ENCODE peak calls at places on chromosomes 16 and 17, in nine cellular contexts. Z, L, O, H, E, N, Y, V and A are unnamed samples.

GRCh38 chr17:78899361-78900260 is 3.4 kb downstream of the CEP295NL start:
- DNase-seq in Z (peak), L (no peak), O (no peak), H (no peak), E (no peak), N (no peak), Y (no peak), V (no peak), A (no peak)

GRCh38 chr17:31549121-31549524 is 157.6 kb downstream of the RAB11FIP4 start:
- DNase-seq in Z (peak), L (no peak), O (no peak), H (no peak), E (no peak), N (no peak), Y (no peak), V (no peak), A (no peak)

GRCh38 chr17:80967404-80967872 is 24.2 kb upstream of the CHMP6 start:
- DNase-seq in Z (no peak), L (no peak), O (no peak), H (peak), E (no peak), N (no peak), Y (no peak), V (no peak), A (no peak)

GRCh38 chr16:86928517-86929148 is 350.3 kb downstream of the FOXL1 start:
- DNase-seq in Z (no peak), L (no peak), O (no peak), H (no peak), E (no peak), N (no peak), Y (no peak), V (no peak), A (no peak)

GRCh38 chr17:48850792-48851325 is 20.0 kb downstream of the CALCOCO2 start:
- DNase-seq in Z (no peak), L (no peak), O (no peak), H (no peak), E (no peak), N (no peak), Y (no peak), V (no peak), A (no peak)

GRCh38 chr17:43360376-43360738 is 38.4 kb upstream of the ARL4D start:
- DNase-seq in Z (no peak), L (peak), O (peak), H (no peak), E (no peak), N (no peak), Y (peak), V (peak), A (peak)

GRCh38 chr17:6526362-6527152 is 29.8 kb downstream of the PITPNM3 start:
- DNase-seq in Z (no peak), L (no peak), O (no peak), H (no peak), E (no peak), N (no peak), Y (no peak), V (no peak), A (no peak)

GRCh38 chr17:78840530-78840779 is 159 bp downstream of the USP36 start:
- DNase-seq in Z (no peak), L (no peak), O (no peak), H (no peak), E (no peak), N (no peak), Y (no peak), V (no peak), A (no peak)

GRCh38 chr17:79612468-79613194 is 1.8 kb upstream of the RBFOX3 start:
- DNase-seq in Z (no peak), L (peak), O (no peak), H (no peak), E (peak), N (peak), Y (no peak), V (no peak), A (no peak)

GRCh38 chr17:59513934-59514841 is 51.2 kb upstream of the DHX40 start:
- DNase-seq in Z (peak), L (peak), O (no peak), H (peak), E (peak), N (no peak), Y (peak), V (peak), A (peak)

GRCh38 chr17:80902197-80903019 is 89.2 kb upstream of the CHMP6 start:
- DNase-seq in Z (no peak), L (no peak), O (no peak), H (no peak), E (no peak), N (no peak), Y (no peak), V (no peak), A (no peak)

GRCh38 chr17:7019839-7020519 is 2.9 kb upstream of the BCL6B start:
- DNase-seq in Z (peak), L (no peak), O (no peak), H (peak), E (peak), N (no peak), Y (no peak), V (no peak), A (no peak)

GRCh38 chr17:6660765-6661463 is 9.4 kb downstream of the C17orf100 start:
- DNase-seq in Z (no peak), L (no peak), O (no peak), H (no peak), E (no peak), N (no peak), Y (no peak), V (no peak), A (no peak)

GRCh38 chr17:77886387-77886728 is 72.1 kb upstream of the TNRC6C start:
- DNase-seq in Z (no peak), L (no peak), O (no peak), H (no peak), E (no peak), N (no peak), Y (no peak), V (no peak), A (no peak)

GRCh38 chr16:54936979-54937672 is 6.5 kb downstream of the IRX5 start:
- DNase-seq in Z (peak), L (peak), O (no peak), H (no peak), E (no peak), N (no peak), Y (no peak), V (peak), A (no peak)

GRCh38 chr17:41464682-41465081 is 2.5 kb downstream of the KRT32 start:
- DNase-seq in Z (peak), L (peak), O (no peak), H (no peak), E (peak), N (peak), Y (peak), V (peak), A (peak)

GRCh38 chr17:33234930-33235685 is 58.0 kb downstream of the ASIC2 start:
- DNase-seq in Z (peak), L (peak), O (no peak), H (no peak), E (peak), N (peak), Y (peak), V (peak), A (peak)

GRCh38 chr16:85571813-85572619 is 41.1 kb upstream of the GSE1 start:
- DNase-seq in Z (no peak), L (no peak), O (no peak), H (no peak), E (no peak), N (no peak), Y (no peak), V (no peak), A (no peak)

GRCh38 chr17:27986805-27987684 is 55.4 kb upstream of the NLK start:
- DNase-seq in Z (no peak), L (no peak), O (no peak), H (no peak), E (no peak), N (no peak), Y (no peak), V (no peak), A (no peak)

GRCh38 chr17:19769946-19770652 is 22.0 kb upstream of the ALDH3A1 start:
- DNase-seq in Z (no peak), L (no peak), O (no peak), H (no peak), E (no peak), N (no peak), Y (no peak), V (no peak), A (no peak)

GRCh38 chr17:67066717-67067116 is 22.4 kb downstream of the CACNG1 start:
- DNase-seq in Z (no peak), L (no peak), O (no peak), H (no peak), E (no peak), N (no peak), Y (no peak), V (no peak), A (no peak)

GRCh38 chr16:57795431-57795878 is 6.8 kb downstream of the KIFC3 start:
- DNase-seq in Z (peak), L (peak), O (no peak), H (peak), E (peak), N (no peak), Y (no peak), V (peak), A (no peak)

GRCh38 chr17:57577751-57578607 is 167.1 kb downstream of the CCDC182 start:
- DNase-seq in Z (peak), L (peak), O (no peak), H (no peak), E (no peak), N (no peak), Y (peak), V (peak), A (no peak)

GRCh38 chr17:74547736-74548135 is 1.8 kb upstream of the CD300C start:
- DNase-seq in Z (no peak), L (no peak), O (no peak), H (no peak), E (no peak), N (no peak), Y (no peak), V (no peak), A (no peak)

GRCh38 chr16:85315871-85316270 is 203.6 kb upstream of the CIBAR2 start:
- DNase-seq in Z (no peak), L (no peak), O (no peak), H (peak), E (no peak), N (no peak), Y (no peak), V (no peak), A (no peak)

GRCh38 chr17:38746893-38747384 is 1.2 kb downstream of the PCGF2 start:
- DNase-seq in Z (no peak), L (no peak), O (no peak), H (no peak), E (no peak), N (no peak), Y (no peak), V (no peak), A (no peak)

GRCh38 chr16:57756424-57757325 is 21.1 kb downstream of the KATNB1 start:
- DNase-seq in Z (no peak), L (no peak), O (no peak), H (peak), E (no peak), N (no peak), Y (no peak), V (no peak), A (no peak)

GRCh38 chr16:54657058-54657708 is 273.5 kb upstream of the IRX5 start:
- DNase-seq in Z (peak), L (peak), O (no peak), H (no peak), E (peak), N (peak), Y (no peak), V (no peak), A (peak)

GRCh38 chr17:50785942-50786570 is 18.7 kb upstream of the ANKRD40CL start:
- DNase-seq in Z (peak), L (peak), O (no peak), H (no peak), E (peak), N (no peak), Y (peak), V (peak), A (no peak)

GRCh38 chr16:83533193-83533592 is 274.6 kb upstream of the HSBP1 start:
- DNase-seq in Z (no peak), L (peak), O (no peak), H (no peak), E (no peak), N (peak), Y (peak), V (peak), A (peak)

GRCh38 chr17:3916013-3916696 is at the start of gene P2RX1:
- DNase-seq in Z (peak), L (no peak), O (peak), H (peak), E (no peak), N (no peak), Y (no peak), V (no peak), A (no peak)
- H3K4me3 ChIP-seq in Z (no peak), L (no peak), O (no peak), H (no peak), E (no peak), N (no peak), Y (no peak), V (no peak), A (no peak)

GRCh38 chr17:4074831-4075495 is 67.9 kb downstream of the ZZEF1 start:
- DNase-seq in Z (peak), L (peak), O (peak), H (no peak), E (peak), N (peak), Y (no peak), V (no peak), A (no peak)
- H3K4me3 ChIP-seq in Z (no peak), L (no peak), O (no peak), H (no peak), E (no peak), N (no peak), Y (no peak), V (no peak), A (no peak)

DNA sequence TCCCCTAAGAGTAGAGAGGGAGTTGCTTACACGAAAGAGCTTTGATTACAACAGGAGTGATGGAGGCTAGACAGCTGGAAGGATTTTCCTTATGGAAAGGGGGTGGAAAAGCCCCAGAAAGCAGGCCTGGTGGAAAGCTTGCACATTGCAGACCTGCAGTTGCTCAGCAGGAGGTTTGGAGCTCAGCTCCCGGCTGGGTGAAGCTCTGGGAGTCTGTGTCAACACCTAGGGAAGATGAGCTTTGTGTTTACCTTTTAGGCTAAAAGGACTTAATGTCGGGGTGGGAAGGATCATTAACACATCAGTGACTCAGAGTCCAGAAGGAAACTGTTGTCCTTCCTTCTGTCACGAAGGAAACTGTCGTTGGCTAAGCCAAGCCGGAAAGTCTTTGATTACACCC is 48.1 kb downstream of the RAP1GAP2 start:
- DNase-seq in Z (no peak), L (peak), O (no peak), H (no peak), E (no peak), N (no peak), Y (no peak), V (no peak), A (no peak)
- H3K4me3 ChIP-seq in Z (no peak), L (no peak), O (no peak), H (no peak), E (no peak), N (no peak), Y (no peak), V (no peak), A (no peak)

GRCh38 chr17:13599808-13600398 is 1.8 kb downstream of the HS3ST3A1 start:
- DNase-seq in Z (no peak), L (no peak), O (no peak), H (no peak), E (no peak), N (no peak), Y (no peak), V (no peak), A (no peak)

GRCh38 chr17:13601317-13601775 is 383 bp downstream of the HS3ST3A1 start:
- DNase-seq in Z (peak), L (no peak), O (no peak), H (no peak), E (no peak), N (no peak), Y (no peak), V (no peak), A (no peak)

GRCh38 chr17:13600475-13601316 is 1.0 kb downstream of the HS3ST3A1 start:
- DNase-seq in Z (no peak), L (no peak), O (no peak), H (no peak), E (no peak), N (no peak), Y (no peak), V (no peak), A (no peak)

GRCh38 chr17:13599168-13599577 is 2.6 kb downstream of the HS3ST3A1 start:
- DNase-seq in Z (no peak), L (no peak), O (no peak), H (no peak), E (no peak), N (no peak), Y (no peak), V (no peak), A (no peak)

DNA sequence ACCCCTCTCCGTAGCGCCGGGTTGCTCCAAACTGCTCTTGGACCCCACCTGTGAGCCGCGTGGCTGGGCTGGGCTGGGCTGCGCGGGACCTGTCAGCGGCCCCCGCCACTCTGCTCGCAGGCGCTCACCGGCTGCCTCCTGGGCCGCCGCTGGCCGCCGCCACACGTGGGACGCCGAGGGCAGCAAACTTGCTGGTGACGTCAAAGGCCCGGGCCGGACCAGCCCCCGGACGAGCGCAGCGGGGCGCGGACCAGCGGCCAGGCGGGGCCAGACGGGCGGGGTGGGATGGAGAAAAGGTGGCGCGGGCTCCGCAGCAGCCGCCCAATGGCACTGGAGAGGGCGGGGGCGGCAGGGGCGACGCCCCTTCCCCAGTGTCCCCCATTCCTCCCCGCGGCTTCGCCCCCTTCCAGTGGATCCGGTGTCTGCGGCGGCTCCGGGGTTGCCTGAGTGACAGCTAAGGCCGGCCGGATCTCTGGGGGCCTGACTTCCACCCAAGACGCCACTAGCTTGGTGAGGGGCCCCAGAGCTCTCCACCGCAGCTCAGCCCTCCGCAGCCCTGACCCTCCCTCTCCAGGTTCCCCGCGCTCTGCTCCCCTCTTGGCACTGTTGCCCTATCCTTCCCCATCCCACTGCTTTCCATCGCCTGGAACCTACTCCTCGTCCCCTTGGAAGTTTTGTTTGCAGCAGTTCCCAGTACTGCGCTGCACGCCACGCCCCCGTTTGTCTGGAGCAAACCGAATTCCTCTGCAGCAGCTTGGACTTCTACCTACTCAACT is at the start of gene HS3ST3A1:
- DNase-seq in Z (peak), L (peak), O (no peak), H (peak), E (no peak), N (no peak), Y (peak), V (peak), A (no peak)
- H3K4me3 ChIP-seq in Z (peak), L (peak), O (no peak), H (no peak), E (no peak), N (peak), Y (peak), V (peak), A (peak)